ENCODE peak calls at places on chromosome 11, in ten cellular contexts. A is NCI-H1092; N is amniotic stem cell; D is fibroblast of mammary gland; I is activated CD4-positive, alpha-beta T cell treated with anti-CD3 and anti-CD28 coated beads for 4 hours; U is GM23248; K is HCT116; E is left colon; C is ureter; G is occipital lobe. W is an unnamed sample.

GRCh38 chr11:60343094-60343704 is 16.1 kb downstream of the MS4A6E start:
- DNase-seq in A (no peak), N (no peak), D (peak), I (peak), U (peak), K (peak), E (no peak), C (no peak), G (no peak), W (no peak)

GRCh38 chr11:128530119-128531091 is 57.0 kb downstream of the ETS1 start:
- DNase-seq in A (no peak), N (peak), D (peak), I (no peak), U (peak), K (no peak), E (peak), C (peak), G (no peak), W (no peak)

GRCh38 chr11:132822294-132822693 is 710.0 kb downstream of the OPCML start:
- DNase-seq in A (no peak), N (no peak), D (no peak), I (no peak), U (no peak), K (no peak), E (no peak), C (no peak), G (no peak), W (no peak)

GRCh38 chr11:32071811-32072210 is 19.1 kb upstream of the RCN1 start:
- DNase-seq in A (no peak), N (no peak), D (peak), I (no peak), U (peak), K (no peak), E (no peak), C (peak), G (no peak), W (no peak)

GRCh38 chr11:3037041-3037944 is 19.9 kb downstream of the CARS1 start:
- DNase-seq in A (peak), N (peak), D (peak), I (peak), U (peak), K (peak), E (peak), C (peak), G (peak), W (peak)

GRCh38 chr11:120184946-120185677 is 25.7 kb upstream of the OAF start:
- DNase-seq in A (no peak), N (no peak), D (peak), I (no peak), U (peak), K (no peak), E (peak), C (peak), G (no peak), W (no peak)

GRCh38 chr11:2298795-2299747 is 2.6 kb downstream of the C11orf21 start:
- DNase-seq in A (peak), N (no peak), D (no peak), I (no peak), U (no peak), K (no peak), E (peak), C (peak), G (no peak), W (peak)

GRCh38 chr11:128701086-128701485 is 7.2 kb downstream of the FLI1 start:
- DNase-seq in A (no peak), N (no peak), D (peak), I (no peak), U (peak), K (no peak), E (no peak), C (no peak), G (no peak), W (no peak)

GRCh38 chr11:587978-588380 is 11.7 kb downstream of the PHRF1 start:
- DNase-seq in A (no peak), N (no peak), D (peak), I (peak), U (peak), K (no peak), E (no peak), C (no peak), G (no peak), W (no peak)

GRCh38 chr11:98561216-98561615 is 459.5 kb upstream of the CNTN5 start:
- DNase-seq in A (no peak), N (no peak), D (no peak), I (no peak), U (no peak), K (no peak), E (no peak), C (no peak), G (no peak), W (peak)

GRCh38 chr11:6612816-6613136 is 760 bp upstream of the TAF10 start:
- DNase-seq in A (no peak), N (no peak), D (no peak), I (no peak), U (no peak), K (peak), E (no peak), C (no peak), G (no peak), W (peak)

GRCh38 chr11:1536065-1536843 is 35.8 kb downstream of the DUSP8 start:
- DNase-seq in A (no peak), N (no peak), D (no peak), I (no peak), U (no peak), K (no peak), E (no peak), C (no peak), G (no peak), W (no peak)

GRCh38 chr11:114056409-114056808 is 3.1 kb upstream of the ZBTB16 start:
- DNase-seq in A (no peak), N (no peak), D (no peak), I (no peak), U (no peak), K (no peak), E (no peak), C (no peak), G (no peak), W (no peak)

GRCh38 chr11:122769126-122769780 is 69.0 kb upstream of the CRTAM start:
- DNase-seq in A (no peak), N (no peak), D (peak), I (no peak), U (peak), K (no peak), E (no peak), C (no peak), G (no peak), W (no peak)

GRCh38 chr11:65506770-65507485 is 8.1 kb downstream of the MALAT1 start:
- DNase-seq in A (no peak), N (no peak), D (peak), I (peak), U (peak), K (peak), E (peak), C (no peak), G (no peak), W (no peak)

GRCh38 chr11:6667733-6668374 is 12.2 kb upstream of the DCHS1 start:
- DNase-seq in A (no peak), N (no peak), D (peak), I (peak), U (peak), K (peak), E (no peak), C (no peak), G (no peak), W (no peak)

GRCh38 chr11:64391839-64392238 is 32.9 kb downstream of the RPS6KA4 start:
- DNase-seq in A (no peak), N (no peak), D (no peak), I (no peak), U (no peak), K (no peak), E (no peak), C (no peak), G (no peak), W (no peak)

GRCh38 chr11:103683581-103683980 is 352.9 kb upstream of the DDI1 start:
- DNase-seq in A (no peak), N (no peak), D (peak), I (no peak), U (peak), K (no peak), E (no peak), C (no peak), G (no peak), W (no peak)

GRCh38 chr11:61752117-61752924 is at the start of gene MYRF:
- DNase-seq in A (no peak), N (peak), D (peak), I (peak), U (peak), K (no peak), E (no peak), C (no peak), G (no peak), W (peak)

GRCh38 chr11:112590778-112591177 is 330.1 kb upstream of the PLET1 start:
- DNase-seq in A (no peak), N (no peak), D (peak), I (no peak), U (peak), K (no peak), E (no peak), C (no peak), G (no peak), W (no peak)

GRCh38 chr11:11813288-11813962 is 28.3 kb upstream of the USP47 start:
- DNase-seq in A (no peak), N (peak), D (peak), I (no peak), U (peak), K (peak), E (no peak), C (no peak), G (no peak), W (no peak)

GRCh38 chr11:57467508-57468157 is 7.3 kb downstream of the RTN4RL2 start:
- DNase-seq in A (no peak), N (no peak), D (no peak), I (no peak), U (no peak), K (no peak), E (no peak), C (no peak), G (no peak), W (no peak)

GRCh38 chr11:110979696-110980095 is 265.8 kb upstream of the POU2AF2 start:
- DNase-seq in A (no peak), N (no peak), D (peak), I (no peak), U (peak), K (no peak), E (no peak), C (no peak), G (no peak), W (no peak)

W was measured in NCI-H1105.